ENCODE peak calls at places on chromosomes 2 and 18, in six cellular contexts. K is naive thymus-derived CD4-positive, alpha-beta T cell; X is body of pancreas; I is PC-3; P is HFF-Myc; B is cardiac muscle cell. L is an unnamed sample.

GRCh38 chr2:204333861-204334260 is 211.4 kb upstream of the PARD3B start:
- DNase-seq in K (no peak), I (no peak), P (no peak), X (no peak), B (no peak), L (no peak)

GRCh38 chr2:73009177-73009839 is 62.2 kb downstream of the SFXN5 start:
- DNase-seq in P (no peak), X (no peak), K (no peak), B (no peak), I (no peak), L (no peak)

GRCh38 chr2:16262516-16263178 is 322.3 kb downstream of the MYCN start:
- DNase-seq in I (no peak), K (no peak), X (no peak), P (no peak), B (no peak), L (no peak)

GRCh38 chr18:79105455-79105854 is 36.3 kb downstream of the ATP9B start:
- DNase-seq in X (no peak), P (no peak), B (no peak), K (no peak), I (no peak), L (no peak)

GRCh38 chr2:146130290-146130689 is 1610.4 kb upstream of the ZEB2 start:
- DNase-seq in X (no peak), B (no peak), K (no peak), P (no peak), I (no peak), L (no peak)

GRCh38 chr18:76401496-76401895 is 93.5 kb downstream of the ZNF516 start:
- DNase-seq in K (no peak), I (no peak), X (no peak), P (no peak), B (no peak), L (no peak)

GRCh38 chr2:62038980-62039771 is 133.7 kb downstream of the COMMD1 start:
- DNase-seq in B (no peak), X (no peak), I (peak; percentile 75), K (no peak), P (peak; percentile 12), L (peak; percentile 76)

GRCh38 chr18:6741290-6741689 is 11.8 kb downstream of the ARHGAP28 start:
- DNase-seq in B (no peak), X (no peak), P (peak; percentile 98), I (peak; percentile 91), K (no peak), L (no peak)

GRCh38 chr18:26436176-26437031 is 111.9 kb downstream of the KCTD1 start:
- DNase-seq in I (peak; percentile 78), X (no peak), K (no peak), B (no peak), P (peak; percentile 48), L (no peak)

GRCh38 chr18:63470751-63471150 is 6.0 kb upstream of the SERPINB5 start:
- DNase-seq in X (no peak), K (no peak), P (no peak), B (no peak), I (no peak), L (no peak)

GRCh38 chr18:46250084-46250811 is 146.1 kb downstream of the HAUS1 start:
- DNase-seq in K (peak; percentile 74), I (peak; percentile 83), B (no peak), X (peak; percentile 20), P (peak; percentile 63), L (peak; percentile 80)

GRCh38 chr2:235170536-235171510 is 219.0 kb downstream of the SH3BP4 start:
- DNase-seq in X (peak; percentile 17), B (peak; percentile 27), P (no peak), K (no peak), I (peak; percentile 87), L (no peak)

GRCh38 chr2:62947403-62947802 is 103.2 kb upstream of the OTX1 start:
- DNase-seq in B (no peak), I (peak; percentile 11), P (no peak), K (no peak), X (no peak), L (no peak)

GRCh38 chr2:168992026-168992425 is 39.1 kb downstream of the ABCB11 start:
- DNase-seq in P (peak; percentile 1), K (no peak), B (no peak), I (peak; percentile 38), X (no peak), L (no peak)

GRCh38 chr2:223635080-223635479 is 32.9 kb upstream of the SCG2 start:
- DNase-seq in B (no peak), P (no peak), I (no peak), X (no peak), K (no peak), L (no peak)

GRCh38 chr2:19667085-19667484 is 234.7 kb downstream of the TTC32 start:
- DNase-seq in X (no peak), K (no peak), I (peak; percentile 75), P (no peak), B (no peak), L (no peak)

GRCh38 chr18:45935591-45936335 is 31.4 kb downstream of the EPG5 start:
- DNase-seq in B (no peak), X (no peak), P (no peak), I (no peak), K (no peak), L (no peak)

GRCh38 chr2:53202063-53202462 is 565.5 kb upstream of the CHAC2 start:
- DNase-seq in K (no peak), P (peak; percentile 3), B (peak; percentile 32), X (peak; percentile 72), I (peak; percentile 95), L (no peak)

GRCh38 chr18:9135912-9136314 is 668 bp upstream of the ANKRD12 start:
- DNase-seq in X (no peak), I (peak; percentile 64), K (no peak), P (peak; percentile 9), B (no peak), L (no peak)

GRCh38 chr18:7512326-7512725 is 54.8 kb upstream of the PTPRM start:
- DNase-seq in I (no peak), P (no peak), X (peak; percentile 15), K (no peak), B (no peak), L (no peak)

GRCh38 chr2:158575051-158575635 is 118.4 kb downstream of the PKP4 start:
- DNase-seq in X (no peak), I (no peak), P (no peak), K (no peak), B (no peak), L (no peak)

GRCh38 chr2:166464187-166464586 is 29.9 kb downstream of the SCN7A start:
- DNase-seq in X (no peak), P (no peak), B (no peak), I (peak; percentile 23), K (no peak), L (no peak)

DNA sequence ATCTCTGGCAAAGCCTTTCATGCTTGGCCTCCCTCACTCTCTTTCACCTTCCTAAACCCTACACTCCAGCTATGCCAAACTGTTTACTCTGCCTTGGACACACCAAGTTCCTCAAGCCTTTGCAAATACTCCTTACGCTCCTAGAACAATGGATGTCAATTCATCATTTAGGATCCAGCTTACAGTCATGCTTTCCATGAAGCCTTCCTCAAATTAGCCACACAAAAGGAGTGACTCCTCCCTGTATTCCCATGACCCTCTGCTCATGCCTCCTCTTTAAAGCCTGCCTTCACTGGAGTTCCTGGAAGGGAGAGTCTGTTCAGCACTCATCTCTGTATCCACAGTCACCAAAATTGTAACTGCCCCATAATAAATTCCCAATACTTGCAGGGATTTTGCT is 736 bp upstream of the EHD3 start:
- DNase-seq in B (no peak), X (no peak), K (no peak), I (peak; percentile 6), P (no peak), L (no peak)
- H3K4me3 ChIP-seq in B (no peak overlapping the region), X (no peak overlapping the region), K (peak overlapping the region; percentile 75), I (peak overlapping the region; percentile 70), P (no peak overlapping the region), L (peak overlapping the region; percentile 61)

GRCh38 chr2:218381916-218382366 is at the start of gene SLC11A1:
- DNase-seq in K (no peak), I (no peak), B (no peak), X (no peak), P (no peak), L (no peak)
- H3K4me3 ChIP-seq in K (no peak within 1 kb of the TSS), I (no peak within 1 kb of the TSS), B (no peak within 1 kb of the TSS), X (no peak within 1 kb of the TSS), P (no peak within 1 kb of the TSS), L (no peak within 1 kb of the TSS)

GRCh38 chr2:219249203-219249980 is 3.7 kb upstream of the TUBA4B start:
- DNase-seq in I (peak; percentile 91), P (peak; percentile 30), B (no peak), K (peak; percentile 63), X (peak; percentile 86), L (no peak)
- H3K4me3 ChIP-seq in I (peak overlapping the region; percentile 48), P (no peak overlapping the region), B (no peak overlapping the region), K (peak overlapping the region; percentile 65), X (no peak overlapping the region), L (peak overlapping the region; percentile 1)

DNA sequence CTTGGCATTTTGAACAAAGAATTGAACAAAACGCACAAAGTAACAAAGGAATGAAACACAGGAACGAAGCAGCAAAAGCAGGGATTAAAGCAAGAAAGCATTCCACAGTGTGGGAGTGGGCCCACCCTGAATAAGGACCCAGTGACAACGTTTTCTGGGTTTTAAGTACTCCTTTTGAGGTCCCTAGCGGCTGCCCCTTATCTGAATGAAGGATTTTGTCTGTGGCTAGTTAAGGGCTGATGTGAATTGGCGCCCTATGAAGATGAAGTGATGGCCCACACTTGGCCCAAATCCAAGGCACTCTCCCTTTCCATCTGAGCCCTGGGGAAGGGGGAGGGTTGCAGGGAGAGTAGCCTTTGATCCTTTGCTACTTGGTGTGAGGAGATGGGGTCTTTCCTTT is 7.8 kb upstream of the CCDC141 start:
- DNase-seq in I (no peak), P (no peak), B (no peak), K (no peak), X (no peak), L (no peak)
- H3K4me3 ChIP-seq in I (no peak overlapping the region), P (no peak overlapping the region), B (no peak overlapping the region), K (no peak overlapping the region), X (no peak overlapping the region), L (no peak overlapping the region)

GRCh38 chr2:33321236-33321731 is 155.2 kb upstream of the RASGRP3 start:
- DNase-seq in I (peak; percentile 45), X (no peak), P (peak; percentile 59), K (no peak), B (no peak), L (peak; percentile 35)
- H3K4me3 ChIP-seq in I (no peak overlapping the region), X (no peak overlapping the region), P (peak overlapping the region; percentile 19), K (no peak overlapping the region), B (no peak overlapping the region), L (no peak overlapping the region)

L was measured in GM06990.